ENCODE peak calls at places on chromosomes 7 and 10, in four cellular contexts. N, H, Y and O are unnamed samples.

GRCh38 chr10:4136121-4136520 is 351.1 kb upstream of the KLF6 start:
- DNase-seq in Y (no peak), N (no peak), H (no peak), O (no peak)

GRCh38 chr7:54672519-54672918 is 86.5 kb downstream of the SEC61G start:
- DNase-seq in N (no peak), H (no peak), Y (no peak), O (no peak)

GRCh38 chr10:28810062-28810870 is 132.9 kb downstream of the BAMBI start:
- DNase-seq in Y (no peak), N (no peak), H (no peak), O (no peak)

GRCh38 chr10:14696763-14697321 is 77.9 kb downstream of the FAM107B start:
- DNase-seq in H (no peak), Y (no peak), N (no peak), O (no peak)

GRCh38 chr7:43260980-43261878 is 148.8 kb downstream of the HECW1 start:
- DNase-seq in Y (peak), N (peak), H (peak), O (no peak)

GRCh38 chr10:121900443-121901174 is 27.2 kb downstream of the ATE1 start:
- DNase-seq in Y (peak), N (no peak), H (no peak), O (no peak)

GRCh38 chr10:122142652-122143237 is 128.4 kb upstream of the BTBD16 start:
- DNase-seq in N (no peak), Y (peak), H (peak), O (no peak)

GRCh38 chr7:2820508-2820934 is 23.6 kb downstream of the GNA12 start:
- DNase-seq in N (peak), H (peak), Y (no peak), O (no peak)

GRCh38 chr10:58189269-58189668 is 78.4 kb downstream of the IPMK start:
- DNase-seq in Y (no peak), H (no peak), N (no peak), O (no peak)

GRCh38 chr10:89523274-89523673 is 12.1 kb downstream of the SLC16A12 start:
- DNase-seq in Y (no peak), H (no peak), N (no peak), O (no peak)

GRCh38 chr10:13969792-13970140 is 361.0 kb downstream of the FRMD4A start:
- DNase-seq in Y (no peak), H (no peak), N (no peak), O (no peak)

GRCh38 chr10:57008189-57008588 is 647.1 kb upstream of the ZWINT start:
- DNase-seq in H (no peak), Y (no peak), N (no peak), O (no peak)

GRCh38 chr10:89793649-89794254 is 92.4 kb downstream of the KIF20B start:
- DNase-seq in Y (peak), N (no peak), H (no peak), O (no peak)

GRCh38 chr7:55532150-55532917 is 40.0 kb downstream of the VOPP1 start:
- DNase-seq in H (no peak), Y (no peak), N (no peak), O (no peak)

GRCh38 chr7:137625197-137625596 is 221.6 kb downstream of the DGKI start:
- DNase-seq in Y (no peak), H (no peak), N (no peak), O (no peak)

GRCh38 chr7:28301148-28301641 is 111.1 kb upstream of the CREB5 start:
- DNase-seq in H (no peak), Y (no peak), N (no peak), O (no peak)

GRCh38 chr10:21208666-21209316 is 311.7 kb upstream of the NEBL start:
- DNase-seq in H (no peak), N (no peak), Y (no peak), O (no peak)

GRCh38 chr7:150946826-150947750 is 31.0 kb downstream of the KCNH2 start:
- DNase-seq in H (peak), Y (no peak), N (peak), O (peak)

GRCh38 chr7:158463317-158463716 is 124.3 kb downstream of the PTPRN2 start:
- DNase-seq in N (no peak), Y (no peak), H (no peak), O (no peak)

GRCh38 chr7:136741941-136742340 is 126.5 kb upstream of the CHRM2 start:
- DNase-seq in Y (peak), H (no peak), N (no peak), O (no peak)

GRCh38 chr10:31707578-31708411 is 220.8 kb downstream of the ARHGAP12 start:
- DNase-seq in Y (peak), N (no peak), H (peak), O (no peak)

GRCh38 chr7:7702826-7703225 is 15.6 kb downstream of the RPA3 start:
- DNase-seq in H (no peak), N (no peak), Y (no peak), O (no peak)

GRCh38 chr7:130009848-130010688 is 41.1 kb downstream of the ZC3HC1 start:
- DNase-seq in N (no peak), H (no peak), Y (no peak), O (no peak)

GRCh38 chr10:80487791-80488538 is 33.9 kb downstream of the TSPAN14 start:
- DNase-seq in Y (no peak), N (no peak), H (peak), O (no peak)

GRCh38 chr7:99473315-99473596 is 566 bp downstream of the ZNF789 start:
- DNase-seq in H (no peak), N (no peak), Y (peak), O (no peak)

GRCh38 chr7:132739271-132739955 is 163.1 kb upstream of the PLXNA4 start:
- DNase-seq in H (no peak), N (no peak), Y (peak), O (no peak)

GRCh38 chr7:55590517-55591281 is 18.4 kb upstream of the VOPP1 start:
- DNase-seq in N (no peak), H (no peak), Y (no peak), O (peak)

GRCh38 chr7:55272328-55272727 is 92.8 kb upstream of the LANCL2 start:
- DNase-seq in N (no peak), H (no peak), Y (no peak), O (no peak)